ENCODE peak calls at places on chromosomes 16 and 17, in five cellular contexts. Q is substantia nigra; F is C1 segment of cervical spinal cord; M is left lung; K is effector CD4-positive, alpha-beta T cell. S is an unnamed sample.

GRCh38 chr17:29574732-29575510 is 6.4 kb downstream of the TP53I13 start:
- DNase-seq in M (peak; percentile 75), Q (no peak), F (no peak), K (no peak), S (no peak)

GRCh38 chr17:48546924-48547838 is 2.3 kb upstream of the HOXB2 start:
- DNase-seq in F (no peak), K (no peak), Q (no peak), M (no peak), S (peak; percentile 71)

GRCh38 chr17:62966426-62967110 is 533 bp downstream of the TANC2 start:
- DNase-seq in K (no peak), F (peak; percentile 62), M (peak; percentile 93), Q (peak; percentile 47), S (peak; percentile 32)

GRCh38 chr16:85112364-85112763 is at the start of gene CIBAR2:
- DNase-seq in F (peak; percentile 9), K (no peak), Q (no peak), M (no peak), S (no peak)

GRCh38 chr16:52439750-52440149 is 107.2 kb downstream of the TOX3 start:
- DNase-seq in F (no peak), M (no peak), Q (no peak), K (no peak), S (no peak)

GRCh38 chr16:66472961-66473610 is 46.0 kb downstream of the BEAN1 start:
- DNase-seq in K (no peak), Q (no peak), M (no peak), F (no peak), S (no peak)

GRCh38 chr16:3187798-3188674 is at the start of gene OR1F1:
- DNase-seq in Q (no peak), K (no peak), M (no peak), F (no peak), S (peak; percentile 77)

GRCh38 chr16:424033-424622 is 1.3 kb upstream of the RAB11FIP3 start:
- DNase-seq in F (peak; percentile 35), Q (peak; percentile 27), M (peak; percentile 62), K (no peak), S (peak; percentile 99)

GRCh38 chr17:13297198-13297597 is 279.4 kb upstream of the ELAC2 start:
- DNase-seq in Q (no peak), F (no peak), K (no peak), M (no peak), S (no peak)

GRCh38 chr17:82296511-82297279 is 20.7 kb downstream of the CD7 start:
- DNase-seq in M (peak; percentile 54), F (no peak), K (no peak), Q (no peak), S (no peak)

GRCh38 chr17:67624886-67625656 is 92.7 kb upstream of the NOL11 start:
- DNase-seq in F (no peak), K (no peak), Q (no peak), M (no peak), S (peak; percentile 7)

GRCh38 chr17:49439673-49440571 is 25.2 kb upstream of the PHB1 start:
- DNase-seq in F (no peak), M (no peak), Q (no peak), K (no peak), S (peak; percentile 80)